ENCODE peak calls at places on chromosomes 11 and 22, in five cellular contexts. One of them, this sample, is unnamed.

GRCh38 chr11:47305734-47306483 is 36.0 kb downstream of the MADD start:
- DNase-seq in GM23248: no peak
- DNase-seq in GM23338: no peak
- DNase-seq in HCT116: no peak
- DNase-seq in hepatocyte: no peak
- DNase-seq in this sample: no peak

GRCh38 chr22:50523806-50524663 is 1.4 kb downstream of the SCO2 start:
- DNase-seq in HCT116: no peak
- DNase-seq in GM23248: no peak
- DNase-seq in GM23338: no peak
- DNase-seq in hepatocyte: peak; percentile 15
- DNase-seq in this sample: no peak

GRCh38 chr11:94768602-94769511 is 701 bp downstream of the AMOTL1 start:
- DNase-seq in GM23248: peak; percentile 63
- DNase-seq in hepatocyte: peak; percentile 68
- DNase-seq in GM23338: peak; percentile 65
- DNase-seq in HCT116: no peak
- DNase-seq in this sample: no peak

GRCh38 chr11:70292166-70292565 is 21.7 kb downstream of the PPFIA1 start:
- DNase-seq in HCT116: no peak
- DNase-seq in hepatocyte: no peak
- DNase-seq in GM23248: no peak
- DNase-seq in GM23338: no peak
- DNase-seq in this sample: no peak

GRCh38 chr11:75775056-75775455 is 6.5 kb downstream of the DGAT2 start:
- DNase-seq in hepatocyte: no peak
- DNase-seq in GM23338: peak; percentile 56
- DNase-seq in GM23248: no peak
- DNase-seq in HCT116: no peak
- DNase-seq in this sample: peak; percentile 34

GRCh38 chr11:17740649-17741235 is 6.2 kb downstream of the KCNC1 start:
- DNase-seq in GM23248: no peak
- DNase-seq in GM23338: no peak
- DNase-seq in hepatocyte: no peak
- DNase-seq in HCT116: no peak
- DNase-seq in this sample: no peak

GRCh38 chr11:71332046-71332445 is 79.7 kb upstream of the SHANK2 start:
- DNase-seq in GM23338: no peak
- DNase-seq in GM23248: no peak
- DNase-seq in hepatocyte: no peak
- DNase-seq in HCT116: no peak
- DNase-seq in this sample: no peak

GRCh38 chr11:74325649-74326645 is 14.5 kb upstream of the P4HA3 start:
- DNase-seq in GM23338: no peak
- DNase-seq in HCT116: no peak
- DNase-seq in GM23248: peak; percentile 95
- DNase-seq in hepatocyte: peak; percentile 41
- DNase-seq in this sample: no peak

GRCh38 chr11:97140885-97141494 is 751.2 kb downstream of the JRKL start:
- DNase-seq in GM23248: peak; percentile 42
- DNase-seq in HCT116: no peak
- DNase-seq in GM23338: peak; percentile 66
- DNase-seq in hepatocyte: peak; percentile 22
- DNase-seq in this sample: peak; percentile 4

GRCh38 chr11:95517453-95517852 is 272.1 kb downstream of the FAM76B start:
- DNase-seq in GM23338: peak; percentile 1
- DNase-seq in hepatocyte: no peak
- DNase-seq in GM23248: peak; percentile 39
- DNase-seq in HCT116: no peak
- DNase-seq in this sample: no peak

GRCh38 chr22:45475876-45476514 is 26.7 kb upstream of the FBLN1 start:
- DNase-seq in GM23248: peak; percentile 43
- DNase-seq in GM23338: no peak
- DNase-seq in HCT116: no peak
- DNase-seq in hepatocyte: no peak
- DNase-seq in this sample: no peak

GRCh38 chr11:9347100-9347499 is 32.7 kb upstream of the TMEM41B start:
- DNase-seq in hepatocyte: no peak
- DNase-seq in GM23248: no peak
- DNase-seq in HCT116: no peak
- DNase-seq in GM23338: peak; percentile 33
- DNase-seq in this sample: no peak

GRCh38 chr22:23892626-23893445 is 1.3 kb upstream of the MIF start:
- DNase-seq in GM23248: no peak
- DNase-seq in hepatocyte: no peak
- DNase-seq in GM23338: no peak
- DNase-seq in HCT116: no peak
- DNase-seq in this sample: no peak

GRCh38 chr11:82939456-82939855 is 37.9 kb downstream of the DDIAS start:
- DNase-seq in HCT116: no peak
- DNase-seq in GM23338: no peak
- DNase-seq in GM23248: no peak
- DNase-seq in hepatocyte: no peak
- DNase-seq in this sample: no peak

GRCh38 chr11:130636672-130637463 is 188.4 kb downstream of the ADAMTS15 start:
- DNase-seq in hepatocyte: peak; percentile 51
- DNase-seq in GM23338: no peak
- DNase-seq in HCT116: peak; percentile 16
- DNase-seq in GM23248: peak; percentile 91
- DNase-seq in this sample: no peak

GRCh38 chr11:119589011-119589410 is 140.0 kb downstream of the NECTIN1 start:
- DNase-seq in GM23248: no peak
- DNase-seq in GM23338: no peak
- DNase-seq in hepatocyte: no peak
- DNase-seq in HCT116: no peak
- DNase-seq in this sample: no peak

GRCh38 chr11:78432956-78433355 is 15.3 kb upstream of the GAB2 start:
- DNase-seq in HCT116: no peak
- DNase-seq in GM23248: no peak
- DNase-seq in GM23338: no peak
- DNase-seq in hepatocyte: no peak
- DNase-seq in this sample: no peak

GRCh38 chr11:65425105-65425970 is 2.7 kb downstream of the NEAT1 start:
- DNase-seq in hepatocyte: no peak
- DNase-seq in HCT116: peak; percentile 42
- DNase-seq in GM23248: peak; percentile 89
- DNase-seq in GM23338: peak; percentile 58
- DNase-seq in this sample: peak; percentile 86

GRCh38 chr11:30424336-30424735 is 101.4 kb downstream of the ARL14EP start:
- DNase-seq in HCT116: no peak
- DNase-seq in GM23338: no peak
- DNase-seq in GM23248: no peak
- DNase-seq in hepatocyte: no peak
- DNase-seq in this sample: no peak

GRCh38 chr11:127000291-127000968 is at the start of gene KIRREL3:
- DNase-seq in hepatocyte: peak; percentile 20
- DNase-seq in HCT116: no peak
- DNase-seq in GM23338: peak; percentile 53
- DNase-seq in GM23248: peak; percentile 80
- DNase-seq in this sample: no peak

GRCh38 chr11:47480762-47481161 is 31.8 kb upstream of the RAPSN start:
- DNase-seq in hepatocyte: no peak
- DNase-seq in HCT116: no peak
- DNase-seq in GM23248: no peak
- DNase-seq in GM23338: no peak
- DNase-seq in this sample: no peak

GRCh38 chr22:17672417-17672991 is 33.9 kb downstream of the BCL2L13 start:
- DNase-seq in GM23248: no peak
- DNase-seq in HCT116: no peak
- DNase-seq in hepatocyte: no peak
- DNase-seq in GM23338: no peak
- DNase-seq in this sample: no peak

GRCh38 chr11:78318733-78319132 is 98.9 kb downstream of the GAB2 start:
- DNase-seq in hepatocyte: peak; percentile 7
- DNase-seq in GM23248: peak; percentile 27
- DNase-seq in HCT116: no peak
- DNase-seq in GM23338: no peak
- DNase-seq in this sample: no peak

GRCh38 chr11:92240946-92241345 is 16.3 kb downstream of the FAT3 start:
- DNase-seq in HCT116: no peak
- DNase-seq in hepatocyte: no peak
- DNase-seq in GM23338: peak; percentile 59
- DNase-seq in GM23248: no peak
- DNase-seq in this sample: no peak

GRCh38 chr22:20607157-20607907 is 99.9 kb downstream of the MED15 start:
- DNase-seq in hepatocyte: no peak
- DNase-seq in GM23338: peak; percentile 27
- DNase-seq in HCT116: no peak
- DNase-seq in GM23248: no peak
- DNase-seq in this sample: no peak

GRCh38 chr22:44201556-44202129 is 20.9 kb downstream of the PARVG start:
- DNase-seq in GM23248: no peak
- DNase-seq in hepatocyte: no peak
- DNase-seq in HCT116: no peak
- DNase-seq in GM23338: no peak
- DNase-seq in this sample: no peak

GRCh38 chr11:67345949-67346819 is 7.2 kb downstream of the POLD4 start:
- DNase-seq in hepatocyte: peak; percentile 78
- DNase-seq in GM23338: peak; percentile 73
- DNase-seq in GM23248: peak; percentile 88
- DNase-seq in HCT116: peak; percentile 54
- DNase-seq in this sample: peak; percentile 66
- TF ChIP-seq EZH2phosphoT487 in hepatocyte: no peak
- TF ChIP-seq EZH2phosphoT487 in GM23338: no peak
- TF ChIP-seq EZH2phosphoT487 in GM23248: no peak
- TF ChIP-seq EZH2phosphoT487 in HCT116: no peak
- TF ChIP-seq EZH2phosphoT487 in this sample: no peak

GRCh38 chr11:20276661-20277000 is 86.9 kb upstream of the HTATIP2 start:
- DNase-seq in GM23248: no peak
- DNase-seq in hepatocyte: no peak
- DNase-seq in GM23338: no peak
- DNase-seq in HCT116: no peak
- DNase-seq in this sample: no peak

GRCh38 chr11:20277014-20277413 is 86.5 kb upstream of the HTATIP2 start:
- DNase-seq in GM23338: no peak
- DNase-seq in GM23248: no peak
- DNase-seq in HCT116: no peak
- DNase-seq in hepatocyte: no peak
- DNase-seq in this sample: no peak

GRCh38 chr11:20274031-20274430 is 89.5 kb upstream of the HTATIP2 start:
- DNase-seq in hepatocyte: no peak
- DNase-seq in HCT116: no peak
- DNase-seq in GM23248: no peak
- DNase-seq in GM23338: no peak
- DNase-seq in this sample: no peak

GRCh38 chr11:20275987-20276660 is 87.4 kb upstream of the HTATIP2 start:
- DNase-seq in GM23248: no peak
- DNase-seq in GM23338: no peak
- DNase-seq in hepatocyte: no peak
- DNase-seq in HCT116: no peak
- DNase-seq in this sample: no peak

GRCh38 chr11:20278727-20279126 is 84.8 kb upstream of the HTATIP2 start:
- DNase-seq in hepatocyte: no peak
- DNase-seq in GM23248: peak; percentile 1
- DNase-seq in GM23338: no peak
- DNase-seq in HCT116: no peak
- DNase-seq in this sample: no peak
- TF ChIP-seq EZH2phosphoT487 in hepatocyte: no peak
- TF ChIP-seq EZH2phosphoT487 in GM23248: no peak
- TF ChIP-seq EZH2phosphoT487 in GM23338: no peak
- TF ChIP-seq EZH2phosphoT487 in HCT116: no peak
- TF ChIP-seq EZH2phosphoT487 in this sample: no peak

GRCh38 chr11:12179521-12179920 is 69.1 kb downstream of the MICAL2 start:
- DNase-seq in HCT116: no peak
- DNase-seq in hepatocyte: no peak
- DNase-seq in GM23248: no peak
- DNase-seq in GM23338: no peak
- DNase-seq in this sample: no peak
- TF ChIP-seq EZH2phosphoT487 in HCT116: no peak
- TF ChIP-seq EZH2phosphoT487 in hepatocyte: no peak
- TF ChIP-seq EZH2phosphoT487 in GM23248: no peak
- TF ChIP-seq EZH2phosphoT487 in GM23338: no peak
- TF ChIP-seq EZH2phosphoT487 in this sample: no peak

DNA sequence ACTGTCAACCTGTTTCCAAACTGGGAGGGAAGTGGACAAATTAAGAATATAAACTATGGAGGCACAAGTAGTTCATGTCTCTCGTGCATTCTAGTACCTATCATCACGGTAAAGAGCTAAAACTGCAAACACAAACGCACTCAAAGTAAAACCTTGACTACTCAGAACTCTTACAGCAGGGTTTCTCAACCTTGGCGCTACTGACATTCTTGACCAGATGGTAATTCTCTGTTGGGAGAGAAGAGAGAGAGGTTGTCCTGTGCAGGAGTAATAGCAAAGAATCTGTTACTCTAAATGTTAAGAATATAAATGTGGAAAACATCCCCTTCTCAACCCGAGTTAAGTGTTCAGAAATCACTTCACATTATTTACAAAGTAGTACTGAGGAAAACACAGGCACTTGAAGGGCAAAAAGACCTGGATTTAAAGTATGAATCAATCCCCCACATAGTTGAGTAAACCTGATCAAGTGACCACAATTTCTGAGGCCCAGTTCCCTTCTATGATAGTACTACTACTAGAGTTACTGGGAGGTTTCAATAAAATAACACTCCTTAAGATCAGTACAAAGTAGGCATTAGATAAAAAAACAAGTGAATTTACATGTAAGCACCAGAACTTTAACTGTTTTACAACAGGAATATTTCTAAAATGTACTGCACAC is 73.1 kb upstream of the ARHGAP32 start:
- DNase-seq in HCT116: no peak
- DNase-seq in GM23338: no peak
- DNase-seq in GM23248: no peak
- DNase-seq in hepatocyte: no peak
- DNase-seq in this sample: no peak
- TF ChIP-seq EZH2phosphoT487 in HCT116: no peak
- TF ChIP-seq EZH2phosphoT487 in GM23338: no peak
- TF ChIP-seq EZH2phosphoT487 in GM23248: no peak
- TF ChIP-seq EZH2phosphoT487 in hepatocyte: no peak
- TF ChIP-seq EZH2phosphoT487 in this sample: no peak

GRCh38 chr11:45444796-45445195 is 158.7 kb upstream of the SYT13 start:
- DNase-seq in GM23338: no peak
- DNase-seq in hepatocyte: no peak
- DNase-seq in GM23248: no peak
- DNase-seq in HCT116: no peak
- DNase-seq in this sample: no peak
- TF ChIP-seq EZH2phosphoT487 in GM23338: no peak
- TF ChIP-seq EZH2phosphoT487 in hepatocyte: no peak
- TF ChIP-seq EZH2phosphoT487 in GM23248: no peak
- TF ChIP-seq EZH2phosphoT487 in HCT116: no peak
- TF ChIP-seq EZH2phosphoT487 in this sample: no peak

GRCh38 chr22:41757507-41757906 is 43.0 kb upstream of the CCDC134 start:
- DNase-seq in GM23338: no peak
- DNase-seq in hepatocyte: no peak
- DNase-seq in GM23248: no peak
- DNase-seq in HCT116: no peak
- DNase-seq in this sample: no peak
- TF ChIP-seq EZH2phosphoT487 in GM23338: no peak
- TF ChIP-seq EZH2phosphoT487 in hepatocyte: no peak
- TF ChIP-seq EZH2phosphoT487 in GM23248: no peak
- TF ChIP-seq EZH2phosphoT487 in HCT116: no peak
- TF ChIP-seq EZH2phosphoT487 in this sample: no peak

GRCh38 chr11:8285228-8285627 is 21.6 kb upstream of the LMO1 start:
- DNase-seq in hepatocyte: no peak
- DNase-seq in GM23248: no peak
- DNase-seq in HCT116: no peak
- DNase-seq in GM23338: no peak
- DNase-seq in this sample: no peak
- TF ChIP-seq EZH2phosphoT487 in hepatocyte: no peak
- TF ChIP-seq EZH2phosphoT487 in GM23248: no peak
- TF ChIP-seq EZH2phosphoT487 in HCT116: no peak
- TF ChIP-seq EZH2phosphoT487 in GM23338: no peak
- TF ChIP-seq EZH2phosphoT487 in this sample: no peak

GRCh38 chr22:36286096-36286957 is 33.4 kb downstream of the APOL1 start:
- DNase-seq in HCT116: peak; percentile 18
- DNase-seq in GM23248: peak; percentile 88
- DNase-seq in hepatocyte: peak; percentile 86
- DNase-seq in GM23338: peak; percentile 90
- DNase-seq in this sample: peak; percentile 69
- TF ChIP-seq EZH2phosphoT487 in HCT116: no peak
- TF ChIP-seq EZH2phosphoT487 in GM23248: no peak
- TF ChIP-seq EZH2phosphoT487 in hepatocyte: no peak
- TF ChIP-seq EZH2phosphoT487 in GM23338: no peak
- TF ChIP-seq EZH2phosphoT487 in this sample: no peak

This sample was measured in OCI-LY7.